ENCODE peak calls at places on chromosomes 1 and 21, in nine cellular contexts. D, A, Q, S, W, R, F, M and N are unnamed samples.

GRCh38 chr1:117060441-117061317 is 553 bp downstream of the TTF2 start:
- DNase-seq in D (peak), A (no peak), Q (peak), S (no peak), W (no peak), R (no peak), F (no peak), M (peak), N (no peak)

GRCh38 chr1:172121071-172121717 is 279.9 kb downstream of the DNM3 start:
- DNase-seq in D (no peak), A (no peak), Q (no peak), S (no peak), W (no peak), R (no peak), F (no peak), M (no peak), N (no peak)

GRCh38 chr1:114660250-114660649 is 9.6 kb downstream of the DENND2C start:
- DNase-seq in D (no peak), A (no peak), Q (no peak), S (no peak), W (no peak), R (no peak), F (no peak), M (no peak), N (no peak)

GRCh38 chr1:41664861-41665640 is 180.6 kb upstream of the EDN2 start:
- DNase-seq in D (peak), A (no peak), Q (no peak), S (no peak), W (no peak), R (no peak), F (no peak), M (peak), N (no peak)

GRCh38 chr1:43235451-43236121 is 34.2 kb upstream of the TMEM125 start:
- DNase-seq in D (no peak), A (no peak), Q (no peak), S (no peak), W (no peak), R (no peak), F (no peak), M (no peak), N (no peak)

GRCh38 chr1:12249181-12249580 is 19.4 kb downstream of the VPS13D start:
- DNase-seq in D (no peak), A (no peak), Q (no peak), S (no peak), W (no peak), R (no peak), F (peak), M (no peak), N (no peak)

GRCh38 chr1:100622966-100623762 is 85.2 kb downstream of the GPR88 start:
- DNase-seq in D (peak), A (no peak), Q (no peak), S (no peak), W (no peak), R (no peak), F (peak), M (no peak), N (no peak)

GRCh38 chr1:226778657-226779058 is 39.6 kb upstream of the ITPKB start:
- DNase-seq in D (peak), A (no peak), Q (no peak), S (no peak), W (no peak), R (no peak), F (peak), M (peak), N (no peak)

GRCh38 chr1:8394456-8395321 is 76.8 kb downstream of the SLC45A1 start:
- DNase-seq in D (peak), A (no peak), Q (no peak), S (no peak), W (no peak), R (no peak), F (peak), M (peak), N (no peak)

GRCh38 chr1:157110003-157110402 is 10.4 kb upstream of the ETV3L start:
- DNase-seq in D (no peak), A (no peak), Q (peak), S (peak), W (no peak), R (no peak), F (no peak), M (no peak), N (no peak)

GRCh38 chr1:152148991-152149390 is 10.0 kb downstream of the RPTN start:
- DNase-seq in D (no peak), A (no peak), Q (no peak), S (no peak), W (no peak), R (no peak), F (no peak), M (no peak), N (no peak)

GRCh38 chr21:46061063-46061462 is 36.8 kb upstream of the COL6A2 start:
- DNase-seq in D (no peak), A (no peak), Q (no peak), S (no peak), W (no peak), R (no peak), F (no peak), M (no peak), N (no peak)

GRCh38 chr1:100036718-100037664 is 67.2 kb downstream of the SLC35A3 start:
- DNase-seq in D (peak), A (no peak), Q (no peak), S (no peak), W (no peak), R (no peak), F (no peak), M (peak), N (no peak)

GRCh38 chr1:92756537-92756936 is 28.4 kb downstream of the EVI5 start:
- DNase-seq in D (no peak), A (no peak), Q (no peak), S (no peak), W (no peak), R (no peak), F (no peak), M (no peak), N (no peak)